ENCODE peak calls at places on chromosomes 7 and 10, in seven cellular contexts. O is astrocyte, C is A673, J is fibroblast of lung, Z is neural progenitor cell, U is spleen, A is BE2C. G is an unnamed sample. For H3K36me3 and H3K27me3, the result is how much of the 10 kb centered on the place peaks cover.

GRCh38 chr10:127580822-127581221 is 31.7 kb downstream of the NPS start:
- DNase-seq in Z (no peak), O (no peak), U (no peak), C (no peak), A (no peak), J (no peak), G (no peak)

GRCh38 chr7:1531979-1532455 is 1.5 kb downstream of the MAFK start:
- DNase-seq in O (no peak), U (no peak), J (no peak), Z (no peak), A (no peak), C (no peak), G (no peak)

GRCh38 chr10:55183993-55184392 is 383.0 kb upstream of the PCDH15 start:
- DNase-seq in O (peak), Z (no peak), U (no peak), J (no peak), A (no peak), C (no peak), G (no peak)

GRCh38 chr10:70283445-70284399 is at the start of gene NPFFR1:
- DNase-seq in J (no peak), A (peak), C (no peak), Z (peak), O (no peak), U (no peak), G (no peak)

GRCh38 chr7:33903770-33904679 is 1.3 kb upstream of the BMPER start:
- DNase-seq in U (peak), A (peak), Z (peak), J (peak), O (no peak), C (peak), G (no peak)

GRCh38 chr10:98013122-98013521 is 17.3 kb downstream of the CRTAC1 start:
- DNase-seq in O (no peak), J (no peak), C (no peak), U (no peak), A (no peak), Z (no peak), G (no peak)

GRCh38 chr10:2700626-2701305 is 366.6 kb upstream of the PFKP start:
- DNase-seq in J (no peak), C (no peak), U (no peak), O (no peak), Z (no peak), A (no peak), G (no peak)

GRCh38 chr7:2224491-2224928 is 8.2 kb downstream of the MAD1L1 start:
- DNase-seq in C (no peak), Z (no peak), O (no peak), J (no peak), U (no peak), A (no peak), G (no peak)

GRCh38 chr10:31134303-31134928 is 102.8 kb upstream of the ZNF438 start:
- DNase-seq in U (no peak), J (peak), A (peak), Z (no peak), O (peak), C (no peak), G (no peak)

GRCh38 chr10:121485443-121486139 is 112.7 kb downstream of the FGFR2 start:
- DNase-seq in A (no peak), O (no peak), J (no peak), C (no peak), Z (no peak), U (no peak), G (no peak)
- H3K36me3 ChIP-seq in A (under half), O (under half), J (under half), C (under half), Z (under half), U (under half), G (under half)

GRCh38 chr7:35253680-35254495 is at the start of gene TBX20:
- DNase-seq in U (peak), O (peak), A (peak), J (peak), C (peak), Z (peak), G (no peak)
- H3K27me3 ChIP-seq in U (under half), O (half or more), A (under half), J (half or more), C (half or more), Z (half or more), G (half or more)

GRCh38 chr7:122518488-122518887 is 180.4 kb downstream of the RNF133 start:
- DNase-seq in U (no peak), C (peak), J (no peak), A (no peak), O (no peak), Z (no peak), G (no peak)
- H3K4me3 ChIP-seq in U (no peak), C (no peak), J (no peak), A (no peak), O (no peak), Z (peak), G (no peak)

GRCh38 chr7:47525066-47525623 is 56.8 kb downstream of the TNS3 start:
- DNase-seq in Z (no peak), U (peak), C (no peak), O (no peak), A (no peak), J (no peak), G (no peak)

GRCh38 chr7:47526466-47526865 is 55.4 kb downstream of the TNS3 start:
- DNase-seq in J (no peak), U (peak), Z (no peak), C (no peak), A (no peak), O (no peak), G (no peak)

GRCh38 chr7:47529405-47529804 is 52.5 kb downstream of the TNS3 start:
- DNase-seq in O (no peak), A (no peak), Z (no peak), J (no peak), U (no peak), C (no peak), G (no peak)

GRCh38 chr7:47529826-47530555 is 51.9 kb downstream of the TNS3 start:
- DNase-seq in O (no peak), U (no peak), C (no peak), Z (no peak), A (no peak), J (no peak), G (no peak)

DNA sequence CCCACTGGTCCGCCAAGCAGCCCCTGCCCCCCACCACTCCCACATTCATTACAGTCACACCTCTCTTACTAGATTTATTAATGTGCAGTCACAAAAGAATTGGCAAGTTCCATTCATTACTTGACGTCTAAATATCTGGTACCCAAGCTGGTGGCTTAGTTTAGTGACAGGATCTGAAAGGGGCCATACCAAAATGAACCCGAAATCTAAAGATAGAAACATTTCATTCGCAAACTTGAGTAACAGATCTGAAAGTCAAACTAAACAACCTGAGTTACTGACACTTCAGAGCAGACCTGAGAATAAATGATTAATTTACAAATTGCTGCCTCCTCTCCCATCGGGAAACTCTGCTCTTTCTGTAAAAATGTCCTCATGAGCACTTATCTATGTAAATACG is 53.4 kb downstream of the TNS3 start:
- DNase-seq in Z (no peak), J (no peak), A (no peak), U (no peak), C (no peak), O (no peak), G (no peak)
- H3K36me3 ChIP-seq in Z (under half), J (under half), A (under half), U (under half), C (under half), O (under half), G (under half)

DNA sequence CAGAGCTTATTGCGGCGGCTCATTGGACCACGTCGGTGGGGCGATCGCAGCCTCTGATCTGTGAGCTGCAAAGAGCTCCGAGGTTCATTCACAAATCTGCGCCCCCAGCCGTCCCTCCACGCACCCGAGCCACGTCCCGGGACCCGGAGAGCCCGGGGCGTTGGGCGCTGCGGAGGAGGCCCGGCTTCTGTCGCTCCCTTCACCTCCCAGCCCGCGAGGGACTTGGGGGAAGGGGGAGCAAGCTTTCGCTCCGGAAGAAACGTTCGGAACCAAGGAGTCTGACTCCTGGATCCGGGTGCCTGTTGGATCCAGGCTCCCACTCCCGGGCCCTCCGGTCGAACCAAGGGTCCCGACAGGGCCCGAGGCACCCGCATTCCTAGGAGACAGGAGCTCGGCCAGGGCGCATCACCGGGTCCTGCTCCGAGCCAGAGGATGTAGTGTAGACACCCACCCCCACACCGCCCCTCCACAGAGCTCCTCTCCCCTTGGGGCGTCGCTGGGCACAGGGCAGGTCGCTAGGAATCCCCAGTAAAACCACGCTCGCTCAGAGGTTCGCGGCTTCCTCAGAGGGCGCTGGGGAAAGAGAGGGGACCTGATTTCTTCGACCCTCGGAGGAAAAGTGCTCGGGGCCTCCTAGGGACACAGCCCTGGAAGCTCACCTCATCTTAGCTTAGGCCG is 7.9 kb upstream of the EN2 start:
- DNase-seq in C (no peak), J (no peak), Z (no peak), O (no peak), U (peak), A (no peak), G (no peak)
- H3K27me3 ChIP-seq in C (half or more), J (half or more), Z (half or more), O (half or more), U (under half), A (half or more), G (under half)

GRCh38 chr7:30912021-30912420 is 368 bp downstream of the AQP1 start:
- DNase-seq in U (no peak), O (no peak), C (no peak), A (no peak), Z (no peak), J (no peak), G (no peak)
- H3K4me3 ChIP-seq in U (no peak), O (no peak), C (no peak), A (no peak), Z (no peak), J (peak), G (no peak)

G was measured in BJ.